ENCODE peak calls at places on chromosomes 4 and X, in eight cellular contexts. U is HCT116, B is upper lobe of right lung, H is HFF-Myc, D is tibial artery, G is foreskin fibroblast, F is sigmoid colon, A is AG10803. S is an unnamed sample.

GRCh38 chr4:972651-973424 is 531 bp downstream of the DGKQ start:
- DNase-seq in U (no peak), B (peak), H (no peak), D (no peak), G (peak), F (no peak), A (peak), S (peak)

GRCh38 chrX:77597090-77597489 is 149.9 kb downstream of the FGF16 start:
- DNase-seq in U (no peak), B (no peak), H (no peak), D (no peak), G (peak), F (no peak), A (peak), S (peak)

GRCh38 chrX:52983526-52983925 is 25.2 kb upstream of the FAM156A start:
- DNase-seq in U (no peak), B (no peak), H (no peak), D (no peak), G (no peak), F (peak), A (peak), S (peak)

GRCh38 chr4:166493828-166494432 is 620.9 kb downstream of the TLL1 start:
- DNase-seq in U (no peak), B (no peak), H (no peak), D (no peak), G (no peak), F (no peak), A (peak), S (no peak)

GRCh38 chr4:125838239-125838601 is 523.5 kb downstream of the FAT4 start:
- DNase-seq in U (no peak), B (no peak), H (no peak), D (no peak), G (no peak), F (no peak), A (no peak), S (no peak)

GRCh38 chr4:162952232-162952631 is 214.5 kb downstream of the NAF1 start:
- DNase-seq in U (peak), B (no peak), H (no peak), D (no peak), G (no peak), F (no peak), A (no peak), S (no peak)

GRCh38 chrX:56615282-56615681 is 51.9 kb downstream of the UBQLN2 start:
- DNase-seq in U (no peak), B (no peak), H (no peak), D (no peak), G (no peak), F (no peak), A (no peak), S (no peak)

GRCh38 chr4:100311181-100311580 is 120.9 kb upstream of the DDIT4L start:
- DNase-seq in U (peak), B (no peak), H (no peak), D (no peak), G (peak), F (no peak), A (no peak), S (peak)

GRCh38 chr4:148259841-148260240 is 182.4 kb downstream of the NR3C2 start:
- DNase-seq in U (no peak), B (no peak), H (no peak), D (no peak), G (no peak), F (no peak), A (no peak), S (no peak)

DNA sequence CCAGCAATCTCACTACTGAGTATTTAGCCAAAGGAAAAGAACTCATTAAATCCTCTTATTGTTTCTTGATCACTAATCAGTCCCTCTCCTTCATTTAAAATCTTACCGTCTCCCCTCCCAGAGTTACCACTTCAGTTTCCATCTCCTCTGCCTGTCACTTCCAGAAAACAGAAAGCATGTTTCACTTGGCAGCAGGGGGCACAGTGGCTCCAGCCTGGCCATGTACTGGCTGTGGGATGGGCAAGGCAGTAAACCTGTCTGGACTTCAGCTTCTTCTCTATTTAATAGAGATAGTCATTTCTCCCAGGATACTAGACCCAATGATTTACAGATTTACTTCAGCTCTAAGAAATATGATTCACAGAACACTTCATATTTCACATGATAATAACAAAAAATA is 63.2 kb downstream of the CD40LG start:
- DNase-seq in U (no peak), B (no peak), H (no peak), D (peak), G (peak), F (peak), A (peak), S (peak)
- TF ChIP-seq CTCF in U (peak), B (peak), H (peak), D (peak), G (peak), F (no peak), A (peak), S (peak)

GRCh38 chr4:42150653-42151567 is 1.5 kb downstream of the BEND4 start:
- DNase-seq in U (no peak), B (no peak), H (no peak), D (no peak), G (peak), F (no peak), A (no peak), S (no peak)
- H3K4me3 ChIP-seq in U (no peak), B (peak), H (no peak), D (peak), G (no peak), F (peak), A (no peak), S (no peak)

DNA sequence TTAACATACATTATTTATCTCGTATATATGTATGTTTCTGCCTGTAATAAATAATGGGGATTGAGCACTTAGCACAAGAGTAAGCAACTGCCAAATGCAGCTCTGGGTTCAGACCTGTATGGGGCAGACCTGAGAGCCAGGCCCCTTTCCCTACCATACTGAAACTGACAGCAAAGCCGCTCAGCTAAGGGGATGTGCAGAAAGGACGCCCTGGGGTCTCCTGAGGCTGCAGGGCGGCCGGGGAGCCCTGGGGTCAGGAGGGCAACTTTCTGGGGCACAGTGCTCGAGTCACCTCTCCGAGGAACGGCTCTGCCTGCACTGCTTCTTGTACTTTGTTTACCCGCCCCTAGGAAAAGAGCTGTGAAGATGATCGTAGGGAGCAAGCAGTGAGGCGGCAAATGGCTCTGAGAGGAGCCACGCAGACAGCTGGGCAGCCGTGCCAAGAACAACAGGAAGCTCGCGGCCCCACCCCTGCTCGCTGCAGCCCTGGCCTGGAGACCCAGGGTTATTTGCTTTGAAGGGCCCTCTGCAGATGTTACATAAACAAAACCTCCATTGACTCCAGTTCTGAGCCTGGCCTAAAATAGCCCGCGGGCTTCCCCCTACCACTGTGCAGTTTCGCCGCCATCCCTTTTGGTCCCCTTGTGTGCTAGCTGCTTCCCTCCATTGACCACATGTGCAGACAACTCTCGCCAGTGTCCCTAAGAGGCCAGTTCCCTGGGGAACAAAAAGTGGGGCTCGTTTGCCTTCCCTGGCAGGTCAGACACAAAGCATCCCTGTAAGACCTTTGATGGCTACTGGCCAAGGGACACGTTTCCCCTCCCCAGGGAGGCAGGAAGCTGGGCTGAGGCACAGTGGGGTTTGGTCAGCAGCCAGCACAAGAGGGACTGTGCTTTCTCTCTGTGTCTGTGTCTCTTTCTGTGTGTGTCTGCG is 111.3 kb upstream of the LNX1 start:
- DNase-seq in U (no peak), B (peak), H (peak), D (peak), G (peak), F (peak), A (peak), S (peak)
- TF ChIP-seq CTCF in U (no peak), B (peak), H (no peak), D (no peak), G (no peak), F (no peak), A (peak), S (peak)

GRCh38 chrX:12971282-12972003 is 3.5 kb upstream of the TMSB4X start:
- DNase-seq in U (no peak), B (peak), H (no peak), D (peak), G (no peak), F (no peak), A (no peak), S (no peak)

GRCh38 chrX:12973561-12974216 is 1.2 kb upstream of the TMSB4X start:
- DNase-seq in U (no peak), B (peak), H (no peak), D (no peak), G (no peak), F (no peak), A (no peak), S (no peak)

GRCh38 chrX:12974217-12974796 is 603 bp upstream of the TMSB4X start:
- DNase-seq in U (no peak), B (peak), H (no peak), D (peak), G (peak), F (peak), A (peak), S (peak)

GRCh38 chrX:12972239-12972638 is 2.7 kb upstream of the TMSB4X start:
- DNase-seq in U (no peak), B (no peak), H (no peak), D (no peak), G (no peak), F (no peak), A (no peak), S (no peak)

GRCh38 chrX:12972867-12973560 is 1.9 kb upstream of the TMSB4X start:
- DNase-seq in U (no peak), B (no peak), H (no peak), D (no peak), G (no peak), F (no peak), A (no peak), S (no peak)
- H3K4me3 ChIP-seq in U (no peak), B (peak), H (no peak), D (no peak), G (no peak), F (peak), A (no peak), S (no peak)

DNA sequence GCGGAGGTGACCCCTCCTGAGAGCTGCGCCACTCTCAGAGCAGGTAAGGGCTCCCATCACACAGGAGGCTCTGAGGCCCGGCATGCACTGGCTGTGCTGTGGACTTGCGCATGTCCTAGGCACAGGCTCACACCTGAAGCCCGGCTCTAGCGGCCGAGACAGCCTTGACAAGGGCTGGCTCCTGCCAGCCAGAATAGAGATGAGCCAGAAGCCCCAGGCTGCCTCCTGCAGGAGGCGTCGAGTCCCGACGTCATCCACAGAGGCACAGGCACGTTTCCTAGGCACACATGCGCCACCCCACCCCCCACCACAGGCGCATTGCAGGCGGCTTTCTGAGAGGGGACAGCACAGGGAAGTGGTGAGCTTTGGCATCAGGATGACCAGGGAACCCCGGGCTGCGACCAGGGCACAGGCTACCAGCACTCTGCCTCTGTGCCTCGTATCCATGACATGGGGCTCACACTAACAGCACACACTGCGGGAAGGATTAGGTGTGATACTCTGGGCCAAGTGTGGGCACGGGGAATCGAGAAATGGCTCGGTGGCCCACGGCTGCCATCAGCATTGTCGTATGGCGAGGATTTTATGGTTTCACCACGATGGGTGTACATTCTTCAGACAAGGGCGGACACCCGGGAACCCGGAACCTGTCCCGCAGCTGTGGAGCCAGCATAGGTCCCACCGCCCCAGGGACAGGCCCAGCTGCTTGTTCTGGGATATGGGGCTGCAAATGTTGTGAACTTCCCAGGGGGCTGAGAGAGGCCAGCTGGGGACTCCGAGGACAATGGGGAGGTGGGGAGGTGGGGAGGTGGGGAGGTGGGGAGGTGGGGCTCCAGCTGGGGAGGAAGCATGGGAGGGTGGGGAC is 90.7 kb upstream of the ADRA2C start:
- DNase-seq in U (peak), B (peak), H (no peak), D (no peak), G (no peak), F (peak), A (no peak), S (no peak)
- TF ChIP-seq CTCF in U (no peak), B (no peak), H (no peak), D (no peak), G (no peak), F (no peak), A (no peak), S (no peak)

DNA sequence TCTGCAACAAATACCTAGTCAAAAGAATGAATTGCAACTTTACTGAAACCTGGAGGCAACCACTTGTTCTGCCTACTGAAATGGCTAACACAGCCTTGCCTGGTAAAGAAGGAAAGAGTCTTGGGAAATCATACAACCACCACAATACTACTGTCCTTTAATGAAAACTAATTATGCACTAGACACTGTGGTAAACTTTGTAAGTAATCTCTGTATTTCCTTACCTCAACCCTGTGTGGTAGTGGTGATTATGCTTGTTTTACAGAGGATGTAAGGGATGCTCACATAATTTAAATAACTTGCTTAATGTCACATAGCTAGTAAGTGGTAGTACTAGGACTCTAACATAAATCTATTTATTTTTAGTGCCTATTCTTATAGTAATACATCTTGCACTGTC is 44.7 kb downstream of the TMEM156 start:
- DNase-seq in U (no peak), B (no peak), H (no peak), D (no peak), G (no peak), F (no peak), A (no peak), S (no peak)
- H3K4me3 ChIP-seq in U (no peak), B (no peak), H (no peak), D (no peak), G (no peak), F (no peak), A (no peak), S (no peak)

GRCh38 chr4:181582595-181582994 is 660.6 kb upstream of the TENM3 start:
- DNase-seq in U (no peak), B (no peak), H (no peak), D (no peak), G (no peak), F (no peak), A (no peak), S (no peak)
- TF ChIP-seq CTCF in U (no peak), B (no peak), H (peak), D (no peak), G (no peak), F (no peak), A (no peak), S (no peak)

GRCh38 chr4:174549696-174550095 is 27.4 kb upstream of the HPGD start:
- DNase-seq in U (no peak), B (no peak), H (no peak), D (no peak), G (peak), F (no peak), A (no peak), S (peak)
- H3K4me3 ChIP-seq in U (no peak), B (no peak), H (no peak), D (no peak), G (no peak), F (no peak), A (no peak), S (no peak)

GRCh38 chr4:22237155-22237751 is 278.6 kb downstream of the ADGRA3 start:
- DNase-seq in U (peak), B (peak), H (no peak), D (no peak), G (no peak), F (no peak), A (no peak), S (peak)
- TF ChIP-seq CTCF in U (peak), B (peak), H (peak), D (no peak), G (peak), F (no peak), A (no peak), S (peak)